ENCODE peak calls at places on chromosomes 4 and X, in ten cellular contexts. One of them, this sample, is unnamed.

GRCh38 chrX:17814557-17814956 is 46.5 kb downstream of the RAI2 start:
- DNase-seq in NCI-H774: no peak
- DNase-seq in A549: no peak
- DNase-seq in stimulated activated CD8-positive, alpha-beta memory T cell treated with anti-CD3 and anti-CD28 coated beads, Interleukin-7, amount 100 ng/mL, for 1 hour: no peak
- DNase-seq in RWPE1: peak; percentile 4
- DNase-seq in iPS-NIHi11: no peak
- DNase-seq in neural crest cell: no peak
- DNase-seq in NCI-H1092: no peak
- DNase-seq in bronchial epithelial cell: peak; percentile 7
- DNase-seq in naive thymus-derived CD8-positive, alpha-beta T cell: no peak
- DNase-seq in this sample: no peak

GRCh38 chrX:10554612-10555270 is 65.6 kb downstream of the MID1 start:
- DNase-seq in NCI-H774: no peak
- DNase-seq in A549: no peak
- DNase-seq in stimulated activated CD8-positive, alpha-beta memory T cell treated with anti-CD3 and anti-CD28 coated beads, Interleukin-7, amount 100 ng/mL, for 1 hour: no peak
- DNase-seq in RWPE1: no peak
- DNase-seq in iPS-NIHi11: no peak
- DNase-seq in neural crest cell: no peak
- DNase-seq in NCI-H1092: no peak
- DNase-seq in bronchial epithelial cell: no peak
- DNase-seq in naive thymus-derived CD8-positive, alpha-beta T cell: no peak
- DNase-seq in this sample: no peak

GRCh38 chr4:56360071-56360470 is 27.2 kb downstream of the AASDH start:
- DNase-seq in NCI-H774: no peak
- DNase-seq in A549: no peak
- DNase-seq in stimulated activated CD8-positive, alpha-beta memory T cell treated with anti-CD3 and anti-CD28 coated beads, Interleukin-7, amount 100 ng/mL, for 1 hour: no peak
- DNase-seq in RWPE1: no peak
- DNase-seq in iPS-NIHi11: no peak
- DNase-seq in neural crest cell: no peak
- DNase-seq in NCI-H1092: no peak
- DNase-seq in bronchial epithelial cell: peak; percentile 3
- DNase-seq in naive thymus-derived CD8-positive, alpha-beta T cell: no peak
- DNase-seq in this sample: no peak

GRCh38 chrX:107725761-107726555 is 49.6 kb downstream of the TSC22D3 start:
- DNase-seq in NCI-H774: no peak
- DNase-seq in A549: peak; percentile 66
- DNase-seq in stimulated activated CD8-positive, alpha-beta memory T cell treated with anti-CD3 and anti-CD28 coated beads, Interleukin-7, amount 100 ng/mL, for 1 hour: no peak
- DNase-seq in RWPE1: peak; percentile 68
- DNase-seq in iPS-NIHi11: no peak
- DNase-seq in neural crest cell: no peak
- DNase-seq in NCI-H1092: no peak
- DNase-seq in bronchial epithelial cell: peak; percentile 56
- DNase-seq in naive thymus-derived CD8-positive, alpha-beta T cell: no peak
- DNase-seq in this sample: no peak

GRCh38 chr4:117560329-117560728 is 474.0 kb upstream of the NDST3 start:
- DNase-seq in NCI-H774: no peak
- DNase-seq in A549: peak; percentile 6
- DNase-seq in stimulated activated CD8-positive, alpha-beta memory T cell treated with anti-CD3 and anti-CD28 coated beads, Interleukin-7, amount 100 ng/mL, for 1 hour: no peak
- DNase-seq in RWPE1: peak; percentile 0
- DNase-seq in iPS-NIHi11: no peak
- DNase-seq in neural crest cell: no peak
- DNase-seq in NCI-H1092: no peak
- DNase-seq in bronchial epithelial cell: peak; percentile 22
- DNase-seq in naive thymus-derived CD8-positive, alpha-beta T cell: no peak
- DNase-seq in this sample: no peak

GRCh38 chrX:30196322-30196721 is 19.0 kb upstream of the MAGEB2 start:
- DNase-seq in NCI-H774: no peak
- DNase-seq in A549: peak; percentile 11
- DNase-seq in stimulated activated CD8-positive, alpha-beta memory T cell treated with anti-CD3 and anti-CD28 coated beads, Interleukin-7, amount 100 ng/mL, for 1 hour: no peak
- DNase-seq in RWPE1: peak; percentile 28
- DNase-seq in iPS-NIHi11: peak; percentile 25
- DNase-seq in neural crest cell: no peak
- DNase-seq in NCI-H1092: no peak
- DNase-seq in bronchial epithelial cell: peak; percentile 2
- DNase-seq in naive thymus-derived CD8-positive, alpha-beta T cell: no peak
- DNase-seq in this sample: peak; percentile 4

GRCh38 chr4:173119818-173120217 is 48.8 kb upstream of the GALNT7 start:
- DNase-seq in NCI-H774: no peak
- DNase-seq in A549: peak; percentile 4
- DNase-seq in stimulated activated CD8-positive, alpha-beta memory T cell treated with anti-CD3 and anti-CD28 coated beads, Interleukin-7, amount 100 ng/mL, for 1 hour: no peak
- DNase-seq in RWPE1: peak; percentile 70
- DNase-seq in iPS-NIHi11: no peak
- DNase-seq in neural crest cell: no peak
- DNase-seq in NCI-H1092: no peak
- DNase-seq in bronchial epithelial cell: peak; percentile 84
- DNase-seq in naive thymus-derived CD8-positive, alpha-beta T cell: no peak
- DNase-seq in this sample: no peak

GRCh38 chr4:14078311-14078710 is 450.8 kb upstream of the BOD1L1 start:
- DNase-seq in NCI-H774: no peak
- DNase-seq in A549: no peak
- DNase-seq in stimulated activated CD8-positive, alpha-beta memory T cell treated with anti-CD3 and anti-CD28 coated beads, Interleukin-7, amount 100 ng/mL, for 1 hour: no peak
- DNase-seq in RWPE1: no peak
- DNase-seq in iPS-NIHi11: no peak
- DNase-seq in neural crest cell: no peak
- DNase-seq in NCI-H1092: no peak
- DNase-seq in bronchial epithelial cell: no peak
- DNase-seq in naive thymus-derived CD8-positive, alpha-beta T cell: no peak
- DNase-seq in this sample: no peak

GRCh38 chrX:149962859-149963757 is 24.8 kb upstream of the EOLA2 start:
- DNase-seq in NCI-H774: peak; percentile 24
- DNase-seq in A549: peak; percentile 69
- DNase-seq in stimulated activated CD8-positive, alpha-beta memory T cell treated with anti-CD3 and anti-CD28 coated beads, Interleukin-7, amount 100 ng/mL, for 1 hour: no peak
- DNase-seq in RWPE1: peak; percentile 39
- DNase-seq in iPS-NIHi11: peak; percentile 37
- DNase-seq in neural crest cell: peak; percentile 26
- DNase-seq in NCI-H1092: peak; percentile 41
- DNase-seq in bronchial epithelial cell: peak; percentile 42
- DNase-seq in naive thymus-derived CD8-positive, alpha-beta T cell: no peak
- DNase-seq in this sample: peak; percentile 29

GRCh38 chrX:152733261-152733975 is at the start of the genes CSAG1 and MAGEA12:
- DNase-seq in NCI-H774: peak; percentile 87
- DNase-seq in A549: peak; percentile 6
- DNase-seq in stimulated activated CD8-positive, alpha-beta memory T cell treated with anti-CD3 and anti-CD28 coated beads, Interleukin-7, amount 100 ng/mL, for 1 hour: no peak
- DNase-seq in RWPE1: no peak
- DNase-seq in iPS-NIHi11: peak; percentile 17
- DNase-seq in neural crest cell: no peak
- DNase-seq in NCI-H1092: no peak
- DNase-seq in bronchial epithelial cell: no peak
- DNase-seq in naive thymus-derived CD8-positive, alpha-beta T cell: no peak
- DNase-seq in this sample: no peak

GRCh38 chrX:108064613-108065012 is 19.7 kb downstream of the VSIG1 start:
- DNase-seq in NCI-H774: no peak
- DNase-seq in A549: no peak
- DNase-seq in stimulated activated CD8-positive, alpha-beta memory T cell treated with anti-CD3 and anti-CD28 coated beads, Interleukin-7, amount 100 ng/mL, for 1 hour: no peak
- DNase-seq in RWPE1: no peak
- DNase-seq in iPS-NIHi11: no peak
- DNase-seq in neural crest cell: no peak
- DNase-seq in NCI-H1092: no peak
- DNase-seq in bronchial epithelial cell: no peak
- DNase-seq in naive thymus-derived CD8-positive, alpha-beta T cell: no peak
- DNase-seq in this sample: no peak

GRCh38 chrX:104205548-104205947 is 39.3 kb downstream of the FAM199X start:
- DNase-seq in NCI-H774: no peak
- DNase-seq in A549: no peak
- DNase-seq in stimulated activated CD8-positive, alpha-beta memory T cell treated with anti-CD3 and anti-CD28 coated beads, Interleukin-7, amount 100 ng/mL, for 1 hour: no peak
- DNase-seq in RWPE1: no peak
- DNase-seq in iPS-NIHi11: no peak
- DNase-seq in neural crest cell: no peak
- DNase-seq in NCI-H1092: no peak
- DNase-seq in bronchial epithelial cell: no peak
- DNase-seq in naive thymus-derived CD8-positive, alpha-beta T cell: no peak
- DNase-seq in this sample: no peak

GRCh38 chrX:118528089-118528753 is 32.6 kb downstream of the DOCK11 start:
- DNase-seq in NCI-H774: no peak
- DNase-seq in A549: no peak
- DNase-seq in stimulated activated CD8-positive, alpha-beta memory T cell treated with anti-CD3 and anti-CD28 coated beads, Interleukin-7, amount 100 ng/mL, for 1 hour: no peak
- DNase-seq in RWPE1: no peak
- DNase-seq in iPS-NIHi11: no peak
- DNase-seq in neural crest cell: no peak
- DNase-seq in NCI-H1092: no peak
- DNase-seq in bronchial epithelial cell: no peak
- DNase-seq in naive thymus-derived CD8-positive, alpha-beta T cell: peak; percentile 27
- DNase-seq in this sample: no peak

GRCh38 chr4:127809173-127809800 is 27.2 kb downstream of the HSPA4L start:
- DNase-seq in NCI-H774: no peak
- DNase-seq in A549: peak; percentile 6
- DNase-seq in stimulated activated CD8-positive, alpha-beta memory T cell treated with anti-CD3 and anti-CD28 coated beads, Interleukin-7, amount 100 ng/mL, for 1 hour: no peak
- DNase-seq in RWPE1: no peak
- DNase-seq in iPS-NIHi11: no peak
- DNase-seq in neural crest cell: no peak
- DNase-seq in NCI-H1092: no peak
- DNase-seq in bronchial epithelial cell: no peak
- DNase-seq in naive thymus-derived CD8-positive, alpha-beta T cell: no peak
- DNase-seq in this sample: no peak

GRCh38 chrX:15973299-15973698 is 118.7 kb upstream of the AP1S2 start:
- DNase-seq in NCI-H774: no peak
- DNase-seq in A549: peak; percentile 33
- DNase-seq in stimulated activated CD8-positive, alpha-beta memory T cell treated with anti-CD3 and anti-CD28 coated beads, Interleukin-7, amount 100 ng/mL, for 1 hour: no peak
- DNase-seq in RWPE1: peak; percentile 3
- DNase-seq in iPS-NIHi11: peak; percentile 11
- DNase-seq in neural crest cell: peak; percentile 10
- DNase-seq in NCI-H1092: no peak
- DNase-seq in bronchial epithelial cell: peak; percentile 44
- DNase-seq in naive thymus-derived CD8-positive, alpha-beta T cell: no peak
- DNase-seq in this sample: peak; percentile 10

GRCh38 chr4:45944000-45944399 is 179.9 kb downstream of the GABRG1 start:
- DNase-seq in NCI-H774: no peak
- DNase-seq in A549: no peak
- DNase-seq in stimulated activated CD8-positive, alpha-beta memory T cell treated with anti-CD3 and anti-CD28 coated beads, Interleukin-7, amount 100 ng/mL, for 1 hour: no peak
- DNase-seq in RWPE1: peak; percentile 3
- DNase-seq in iPS-NIHi11: no peak
- DNase-seq in neural crest cell: no peak
- DNase-seq in NCI-H1092: no peak
- DNase-seq in bronchial epithelial cell: no peak
- DNase-seq in naive thymus-derived CD8-positive, alpha-beta T cell: no peak
- DNase-seq in this sample: peak; percentile 11

GRCh38 chrX:117969337-117969736 is 147.3 kb downstream of the KLHL13 start:
- DNase-seq in NCI-H774: no peak
- DNase-seq in A549: no peak
- DNase-seq in stimulated activated CD8-positive, alpha-beta memory T cell treated with anti-CD3 and anti-CD28 coated beads, Interleukin-7, amount 100 ng/mL, for 1 hour: no peak
- DNase-seq in RWPE1: no peak
- DNase-seq in iPS-NIHi11: no peak
- DNase-seq in neural crest cell: no peak
- DNase-seq in NCI-H1092: no peak
- DNase-seq in bronchial epithelial cell: no peak
- DNase-seq in naive thymus-derived CD8-positive, alpha-beta T cell: no peak
- DNase-seq in this sample: no peak

GRCh38 chrX:145817666-145818521 is at the start of gene SLITRK2:
- DNase-seq in NCI-H774: no peak
- DNase-seq in A549: no peak
- DNase-seq in stimulated activated CD8-positive, alpha-beta memory T cell treated with anti-CD3 and anti-CD28 coated beads, Interleukin-7, amount 100 ng/mL, for 1 hour: no peak
- DNase-seq in RWPE1: no peak
- DNase-seq in iPS-NIHi11: peak; percentile 25
- DNase-seq in neural crest cell: peak; percentile 10
- DNase-seq in NCI-H1092: no peak
- DNase-seq in bronchial epithelial cell: no peak
- DNase-seq in naive thymus-derived CD8-positive, alpha-beta T cell: no peak
- DNase-seq in this sample: no peak

GRCh38 chrX:13420545-13421183 is 100.8 kb upstream of the ATXN3L start:
- DNase-seq in NCI-H774: no peak
- DNase-seq in A549: no peak
- DNase-seq in stimulated activated CD8-positive, alpha-beta memory T cell treated with anti-CD3 and anti-CD28 coated beads, Interleukin-7, amount 100 ng/mL, for 1 hour: no peak
- DNase-seq in RWPE1: no peak
- DNase-seq in iPS-NIHi11: no peak
- DNase-seq in neural crest cell: no peak
- DNase-seq in NCI-H1092: no peak
- DNase-seq in bronchial epithelial cell: no peak
- DNase-seq in naive thymus-derived CD8-positive, alpha-beta T cell: no peak
- DNase-seq in this sample: no peak

GRCh38 chr4:98510757-98511517 is 147.5 kb downstream of the TSPAN5 start:
- DNase-seq in NCI-H774: no peak
- DNase-seq in A549: no peak
- DNase-seq in stimulated activated CD8-positive, alpha-beta memory T cell treated with anti-CD3 and anti-CD28 coated beads, Interleukin-7, amount 100 ng/mL, for 1 hour: no peak
- DNase-seq in RWPE1: peak; percentile 8
- DNase-seq in iPS-NIHi11: no peak
- DNase-seq in neural crest cell: no peak
- DNase-seq in NCI-H1092: no peak
- DNase-seq in bronchial epithelial cell: peak; percentile 74
- DNase-seq in naive thymus-derived CD8-positive, alpha-beta T cell: no peak
- DNase-seq in this sample: no peak

GRCh38 chr4:79439489-79439888 is 31.5 kb upstream of the GK2 start:
- DNase-seq in NCI-H774: no peak
- DNase-seq in A549: no peak
- DNase-seq in stimulated activated CD8-positive, alpha-beta memory T cell treated with anti-CD3 and anti-CD28 coated beads, Interleukin-7, amount 100 ng/mL, for 1 hour: no peak
- DNase-seq in RWPE1: no peak
- DNase-seq in iPS-NIHi11: no peak
- DNase-seq in neural crest cell: no peak
- DNase-seq in NCI-H1092: no peak
- DNase-seq in bronchial epithelial cell: no peak
- DNase-seq in naive thymus-derived CD8-positive, alpha-beta T cell: no peak
- DNase-seq in this sample: no peak

GRCh38 chr4:2712261-2712842 is 43.8 kb downstream of the TNIP2 start:
- DNase-seq in NCI-H774: no peak
- DNase-seq in A549: no peak
- DNase-seq in stimulated activated CD8-positive, alpha-beta memory T cell treated with anti-CD3 and anti-CD28 coated beads, Interleukin-7, amount 100 ng/mL, for 1 hour: no peak
- DNase-seq in RWPE1: no peak
- DNase-seq in iPS-NIHi11: peak; percentile 55
- DNase-seq in neural crest cell: no peak
- DNase-seq in NCI-H1092: no peak
- DNase-seq in bronchial epithelial cell: no peak
- DNase-seq in naive thymus-derived CD8-positive, alpha-beta T cell: no peak
- DNase-seq in this sample: peak; percentile 31

GRCh38 chrX:70762285-70762684 is 146.2 kb downstream of the TEX11 start:
- DNase-seq in NCI-H774: no peak
- DNase-seq in A549: peak; percentile 4
- DNase-seq in stimulated activated CD8-positive, alpha-beta memory T cell treated with anti-CD3 and anti-CD28 coated beads, Interleukin-7, amount 100 ng/mL, for 1 hour: no peak
- DNase-seq in RWPE1: no peak
- DNase-seq in iPS-NIHi11: no peak
- DNase-seq in neural crest cell: no peak
- DNase-seq in NCI-H1092: no peak
- DNase-seq in bronchial epithelial cell: no peak
- DNase-seq in naive thymus-derived CD8-positive, alpha-beta T cell: no peak
- DNase-seq in this sample: no peak

This sample was measured in HuH-7.